ENCODE peak calls at places on chromosomes 12 and 14, in ten cellular contexts. R, E, K, L, A, S, C, B, M and H are unnamed samples.

GRCh38 chr12:132163041-132163910 is 19.0 kb downstream of the NOC4L start:
- DNase-seq in E (no peak), C (no peak), R (no peak), K (no peak), B (no peak), S (no peak), M (no peak), L (no peak), A (no peak), H (no peak)

GRCh38 chr12:92603741-92604432 is 98.9 kb upstream of the PLEKHG7 start:
- DNase-seq in E (no peak), C (no peak), S (no peak), B (no peak), K (no peak), R (no peak), A (no peak), M (no peak), L (no peak), H (no peak)

GRCh38 chr12:39300799-39301198 is 142.1 kb downstream of the KIF21A start:
- DNase-seq in L (peak), C (no peak), R (no peak), K (no peak), A (peak), M (no peak), B (no peak), E (no peak), S (no peak), H (no peak)

GRCh38 chr12:42145197-42145549 is 499 bp upstream of the GXYLT1 start:
- DNase-seq in A (no peak), C (no peak), L (no peak), K (no peak), M (no peak), R (no peak), B (no peak), S (no peak), E (no peak), H (no peak)

GRCh38 chr14:58712357-58712756 is 74.6 kb downstream of the DACT1 start:
- DNase-seq in C (no peak), K (no peak), E (no peak), A (no peak), L (no peak), S (no peak), M (no peak), B (no peak), R (no peak), H (no peak)

GRCh38 chr14:34781242-34781641 is 66.8 kb upstream of the CFL2 start:
- DNase-seq in K (no peak), R (no peak), S (no peak), E (no peak), M (no peak), C (no peak), L (peak), B (no peak), A (peak), H (no peak)

GRCh38 chr14:61471297-61471980 is 150.1 kb downstream of the PRKCH start:
- DNase-seq in B (no peak), C (no peak), A (no peak), R (no peak), E (no peak), K (no peak), M (no peak), L (peak), S (no peak), H (no peak)

GRCh38 chr12:1919284-1919683 is 832 bp upstream of the CACNA2D4 start:
- DNase-seq in C (no peak), R (no peak), M (peak), S (peak), E (no peak), L (no peak), B (no peak), K (no peak), A (no peak), H (no peak)

GRCh38 chr12:27906658-27907473 is 65.7 kb downstream of the PTHLH start:
- DNase-seq in L (no peak), S (no peak), R (no peak), A (no peak), M (no peak), C (no peak), B (no peak), E (peak), K (no peak), H (no peak)

GRCh38 chr14:70186826-70187483 is 1.8 kb downstream of the SLC8A3 start:
- DNase-seq in C (no peak), A (no peak), L (no peak), B (peak), R (no peak), K (no peak), S (no peak), M (peak), E (no peak), H (peak)

GRCh38 chr12:124026755-124027745 is 54.0 kb downstream of the ZNF664 start:
- DNase-seq in R (no peak), S (no peak), B (no peak), L (peak), K (no peak), A (no peak), M (no peak), C (no peak), E (no peak), H (no peak)

GRCh38 chr12:75658826-75659823 is 147.7 kb upstream of the KRR1 start:
- DNase-seq in S (no peak), R (no peak), A (peak), M (no peak), B (no peak), K (no peak), L (peak), E (no peak), C (no peak), H (no peak)

GRCh38 chr14:71403673-71404072 is 496.4 kb downstream of the PCNX1 start:
- DNase-seq in K (no peak), S (no peak), M (peak), A (no peak), E (peak), C (no peak), L (peak), R (no peak), B (no peak), H (peak)
- TF ChIP-seq CTCF in K (no peak), S (peak), M (peak), A (no peak), E (peak), C (no peak), L (peak), R (no peak), B (peak), H (no peak)

GRCh38 chr14:96002511-96002884 is 36.7 kb upstream of the C14orf132 start:
- DNase-seq in M (no peak), E (no peak), R (no peak), B (no peak), L (no peak), A (no peak), C (no peak), S (no peak), K (no peak), H (no peak)

GRCh38 chr14:95994593-95994928 is 44.6 kb upstream of the C14orf132 start:
- DNase-seq in S (no peak), B (no peak), K (no peak), M (no peak), C (no peak), R (no peak), E (no peak), L (no peak), A (no peak), H (no peak)

GRCh38 chr14:95993768-95994592 is 45.2 kb upstream of the C14orf132 start:
- DNase-seq in B (no peak), K (peak), E (peak), A (peak), R (no peak), M (peak), S (no peak), L (peak), C (no peak), H (peak)

GRCh38 chr14:96001866-96002510 is 37.2 kb upstream of the C14orf132 start:
- DNase-seq in M (no peak), L (no peak), E (no peak), B (no peak), K (no peak), R (no peak), S (peak), A (no peak), C (no peak), H (no peak)

DNA sequence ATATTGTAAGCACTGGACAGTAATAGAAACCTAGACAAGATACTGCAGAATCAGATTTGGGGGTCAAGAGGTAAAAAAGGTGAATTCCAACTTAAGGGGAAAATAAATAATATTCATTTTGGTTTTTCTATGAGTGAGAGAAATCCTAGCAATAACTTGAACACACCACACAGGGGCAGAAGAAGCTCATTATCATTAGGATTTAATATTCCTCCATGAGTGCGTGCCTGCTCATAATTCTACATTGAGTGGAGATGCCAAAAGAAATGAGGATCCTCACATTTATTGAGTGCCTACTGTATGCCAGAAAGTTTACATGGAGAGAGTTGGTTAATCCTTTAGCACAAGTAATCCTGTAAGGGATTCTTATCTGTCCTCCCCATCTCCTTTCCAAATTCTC is 40.5 kb upstream of the C14orf132 start:
- DNase-seq in A (peak), M (no peak), S (no peak), K (no peak), R (no peak), C (no peak), E (no peak), B (no peak), L (peak), H (no peak)
- TF ChIP-seq CTCF in A (peak), M (no peak), S (peak), K (peak), R (peak), C (peak), E (peak), B (peak), L (peak), H (no peak)

GRCh38 chr12:78473561-78473960 is 391.0 kb upstream of the SYT1 start:
- DNase-seq in K (no peak), E (no peak), A (no peak), L (no peak), S (no peak), B (no peak), C (no peak), R (no peak), M (no peak), H (no peak)

GRCh38 chr12:78473136-78473535 is 391.4 kb upstream of the SYT1 start:
- DNase-seq in A (no peak), C (no peak), S (no peak), K (no peak), B (no peak), L (peak), E (no peak), M (no peak), R (no peak), H (no peak)

GRCh38 chr12:78470354-78471195 is 394.0 kb upstream of the SYT1 start:
- DNase-seq in L (peak), M (no peak), C (no peak), S (no peak), K (no peak), A (peak), R (no peak), E (peak), B (no peak), H (no peak)
- TF ChIP-seq CTCF in L (peak), M (peak), C (peak), S (peak), K (peak), A (peak), R (no peak), E (peak), B (peak), H (peak)

GRCh38 chr14:89955418-89956293 is at the start of gene TDP1:
- DNase-seq in C (peak), S (peak), B (peak), E (peak), A (peak), M (peak), R (peak), L (peak), K (peak), H (peak)
- TF ChIP-seq CTCF in C (no peak), S (no peak), B (no peak), E (no peak), A (no peak), M (no peak), R (no peak), L (no peak), K (no peak), H (no peak)

DNA sequence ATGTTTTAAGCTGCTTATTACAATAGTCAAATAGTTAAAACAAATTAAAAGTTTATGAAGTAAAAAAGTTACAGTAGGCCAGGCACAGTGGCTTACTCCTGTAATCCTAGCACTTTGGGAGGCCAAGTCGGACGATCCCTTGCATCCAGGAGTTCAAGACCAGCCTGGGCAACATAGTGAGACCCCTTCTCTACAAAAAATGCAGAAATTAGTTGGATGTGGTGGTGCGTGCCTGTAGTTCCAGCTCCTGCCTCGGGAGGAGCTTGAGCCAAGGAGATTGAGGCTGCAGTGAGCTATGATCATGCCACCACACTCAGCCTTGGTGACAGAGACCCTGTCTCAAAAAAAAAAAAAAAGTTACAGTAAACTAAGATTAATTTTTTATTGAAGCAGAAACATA is 142.6 kb downstream of the MIPOL1 start:
- DNase-seq in E (no peak), S (no peak), L (no peak), M (no peak), C (no peak), B (no peak), R (no peak), K (no peak), A (no peak), H (no peak)
- TF ChIP-seq CTCF in E (no peak), S (no peak), L (no peak), M (no peak), C (no peak), B (peak), R (no peak), K (no peak), A (no peak), H (no peak)

DNA sequence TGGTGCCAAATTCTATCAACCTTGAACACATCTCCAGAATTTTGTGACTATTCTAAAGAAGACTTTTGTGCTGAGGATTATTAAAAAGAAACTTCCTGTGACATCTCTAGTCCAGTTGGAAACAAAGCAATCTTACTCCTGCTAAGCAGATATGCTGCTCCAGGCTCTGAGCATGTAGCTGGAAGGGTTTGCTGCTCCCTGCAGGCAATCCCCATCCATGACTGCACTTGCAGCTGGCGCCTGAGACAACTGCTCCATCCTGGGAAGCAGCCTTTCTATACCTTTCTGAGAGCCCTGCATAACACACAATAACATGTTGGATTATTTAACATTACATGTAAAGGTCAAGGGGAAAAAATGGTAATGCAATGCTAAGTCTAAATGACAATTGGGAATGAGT is 105.1 kb downstream of the NDUFA12 start:
- DNase-seq in E (no peak), A (no peak), L (peak), R (no peak), S (no peak), K (no peak), C (no peak), M (no peak), B (no peak), H (no peak)
- TF ChIP-seq CTCF in E (no peak), A (peak), L (peak), R (no peak), S (peak), K (no peak), C (no peak), M (no peak), B (peak), H (no peak)